ENCODE peak calls at places on chromosome X, in seven cellular contexts. I is A549, E is HCT116, H is GM12878, L is SK-N-SH, D is HepG2, F is endothelial cell of umbilical vein. G is an unnamed sample.

GRCh38 chrX:107686792-107687191 is 58.5 kb downstream of the PRPS1 start:
- DNase-seq in I (no peak), H (no peak), F (peak), D (no peak), L (no peak), E (no peak), G (peak)

GRCh38 chrX:56564921-56565861 is 1.8 kb downstream of the UBQLN2 start:
- DNase-seq in H (no peak), L (peak), E (no peak), F (no peak), D (peak), I (no peak), G (no peak)

GRCh38 chrX:65516756-65517155 is 17.8 kb downstream of the LAS1L start:
- DNase-seq in H (no peak), F (no peak), E (no peak), D (no peak), L (no peak), I (no peak), G (no peak)

GRCh38 chrX:42603016-42603415 is 174.9 kb downstream of the PPP1R2C start:
- DNase-seq in D (no peak), H (no peak), I (no peak), E (no peak), L (no peak), F (no peak), G (no peak)

GRCh38 chrX:41737065-41737464 is 13.1 kb downstream of the GPR82 start:
- DNase-seq in I (no peak), F (no peak), L (no peak), E (no peak), D (no peak), H (no peak), G (peak)

GRCh38 chrX:96379951-96380350 is 304.7 kb upstream of the DIAPH2 start:
- DNase-seq in D (no peak), F (peak), I (no peak), L (no peak), H (no peak), E (no peak), G (no peak)

GRCh38 chrX:3548743-3549441 is 164.6 kb downstream of the PRKX start:
- DNase-seq in F (peak), L (peak), E (peak), H (no peak), D (peak), I (peak), G (peak)

GRCh38 chrX:15973299-15973698 is 118.7 kb upstream of the AP1S2 start:
- DNase-seq in H (peak), I (peak), L (peak), E (peak), D (peak), F (peak), G (peak)

GRCh38 chrX:114800719-114801118 is 216.7 kb downstream of the IL13RA2 start:
- DNase-seq in D (peak), E (peak), H (no peak), L (no peak), F (no peak), I (no peak), G (peak)

GRCh38 chrX:85309717-85310116 is 65.9 kb downstream of the ZNF711 start:
- DNase-seq in F (no peak), L (no peak), E (peak), D (no peak), H (no peak), I (no peak), G (peak)

GRCh38 chrX:80550722-80551121 is 130.5 kb downstream of the TENT5D start:
- DNase-seq in D (peak), I (no peak), F (no peak), L (no peak), H (no peak), E (no peak), G (peak)

GRCh38 chrX:37509349-37509748 is 62.1 kb upstream of the LANCL3 start:
- DNase-seq in L (no peak), H (no peak), I (no peak), D (no peak), E (no peak), F (peak), G (peak)

GRCh38 chrX:14362731-14363130 is 166.6 kb upstream of the GLRA2 start:
- DNase-seq in L (no peak), D (no peak), H (no peak), I (no peak), F (no peak), E (no peak), G (no peak)

GRCh38 chrX:18410038-18410437 is 15.4 kb upstream of the CDKL5 start:
- DNase-seq in F (peak), I (peak), H (no peak), E (peak), L (peak), D (no peak), G (peak)

GRCh38 chrX:7139202-7140081 is 8.1 kb upstream of the STS start:
- DNase-seq in D (no peak), I (no peak), L (no peak), E (no peak), H (no peak), F (no peak), G (no peak)

GRCh38 chrX:80216086-80216485 is 201.5 kb downstream of the TBX22 start:
- DNase-seq in I (peak), D (no peak), L (no peak), H (no peak), E (no peak), F (no peak), G (peak)

GRCh38 chrX:69503835-69504625 is at the start of gene NALF2:
- DNase-seq in H (no peak), L (peak), E (peak), I (peak), D (peak), F (peak), G (peak)

GRCh38 chrX:5730561-5730960 is 498.1 kb downstream of the NLGN4X start:
- DNase-seq in H (no peak), I (no peak), E (no peak), F (no peak), D (no peak), L (no peak), G (no peak)

GRCh38 chrX:88170528-88170927 is 576.5 kb upstream of the CPXCR1 start:
- DNase-seq in H (no peak), F (no peak), E (no peak), I (peak), D (peak), L (no peak), G (no peak)

GRCh38 chrX:140317462-140317861 is 187.4 kb downstream of the SOX3 start:
- DNase-seq in F (no peak), L (no peak), E (no peak), D (no peak), H (no peak), I (no peak), G (no peak)

GRCh38 chrX:14927391-14927790 is 54.2 kb downstream of the MOSPD2 start:
- DNase-seq in I (no peak), H (no peak), L (no peak), F (no peak), D (no peak), E (no peak), G (no peak)

GRCh38 chrX:5080812-5081211 is 1147.9 kb downstream of the NLGN4X start:
- DNase-seq in E (no peak), L (no peak), I (no peak), H (no peak), D (no peak), F (no peak), G (no peak)

GRCh38 chrX:1262369-1262768 is 6.2 kb upstream of the CSF2RA start:
- DNase-seq in I (no peak), E (no peak), L (no peak), H (no peak), F (no peak), D (no peak), G (no peak)

GRCh38 chrX:17744896-17745523 is 7.7 kb downstream of the SCML1 start:
- DNase-seq in L (no peak), E (no peak), I (no peak), D (peak), H (no peak), F (peak), G (peak)

GRCh38 chrX:71198066-71198465 is 25.0 kb upstream of the GJB1 start:
- DNase-seq in F (no peak), D (no peak), H (peak), L (no peak), I (no peak), E (no peak), G (peak)

GRCh38 chrX:1386338-1387127 is 5.4 kb downstream of the SLC25A6 start:
- DNase-seq in E (no peak), H (no peak), I (no peak), L (peak), F (no peak), D (no peak), G (no peak)

GRCh38 chrX:111869639-111870034 is 6.3 kb upstream of the TRPC5OS start:
- DNase-seq in I (peak), F (peak), E (peak), D (no peak), H (peak), L (peak), G (peak)

GRCh38 chrX:40685352-40685918 is 38.1 kb upstream of the CXorf38 start:
- DNase-seq in L (no peak), H (no peak), D (no peak), I (no peak), E (no peak), F (no peak), G (no peak)

GRCh38 chrX:64204252-64204651 is 1.3 kb downstream of the AMER1 start:
- DNase-seq in L (peak), H (no peak), D (peak), E (no peak), F (no peak), I (no peak), G (no peak)
- H3K4me3 ChIP-seq in L (peak), H (peak), D (peak), E (peak), F (peak), I (peak), G (peak)

DNA sequence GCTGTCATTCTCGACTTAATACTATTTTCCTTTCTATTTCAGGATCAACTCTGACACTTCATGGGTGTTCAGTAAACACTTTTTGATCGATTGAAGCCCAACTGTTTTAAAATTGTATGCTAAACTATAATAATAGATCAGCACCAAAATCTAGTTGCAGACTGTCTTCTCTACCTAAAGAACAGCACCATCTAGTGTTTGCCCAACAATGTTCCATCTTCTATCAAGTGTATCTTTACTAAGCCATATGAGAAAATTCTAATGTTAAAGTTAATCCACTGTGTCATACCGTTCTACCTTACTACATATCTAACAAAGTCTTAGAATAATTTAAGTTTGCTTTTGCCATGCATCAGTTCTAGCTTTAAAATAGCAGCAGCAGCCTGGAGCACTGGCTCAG is 113.0 kb upstream of the PRDX4 start:
- DNase-seq in F (peak), E (peak), L (peak), D (peak), H (no peak), I (peak), G (peak)
- TF ChIP-seq MAX in F (no peak), E (no peak), L (no peak), D (no peak), H (no peak), I (no peak), G (no peak)

GRCh38 chrX:145817299-145817665 is 347 bp upstream of the SLITRK2 start:
- DNase-seq in I (no peak), L (no peak), H (no peak), D (no peak), F (no peak), E (no peak), G (no peak)

GRCh38 chrX:145818522-145819075 is 970 bp downstream of the SLITRK2 start:
- DNase-seq in I (no peak), E (no peak), D (no peak), F (no peak), H (no peak), L (no peak), G (no peak)

GRCh38 chrX:145813081-145813480 is 4.5 kb upstream of the SLITRK2 start:
- DNase-seq in E (no peak), F (no peak), I (no peak), L (no peak), H (no peak), D (no peak), G (no peak)

GRCh38 chrX:145817666-145818521 is at the start of gene SLITRK2:
- DNase-seq in E (no peak), F (no peak), L (no peak), I (no peak), H (no peak), D (no peak), G (no peak)

GRCh38 chrX:145816607-145817298 is 876 bp upstream of the SLITRK2 start:
- DNase-seq in F (no peak), I (no peak), D (no peak), E (no peak), H (no peak), L (no peak), G (no peak)
- H3K4me3 ChIP-seq in F (no peak), I (no peak), D (no peak), E (no peak), H (no peak), L (no peak), G (no peak)

DNA sequence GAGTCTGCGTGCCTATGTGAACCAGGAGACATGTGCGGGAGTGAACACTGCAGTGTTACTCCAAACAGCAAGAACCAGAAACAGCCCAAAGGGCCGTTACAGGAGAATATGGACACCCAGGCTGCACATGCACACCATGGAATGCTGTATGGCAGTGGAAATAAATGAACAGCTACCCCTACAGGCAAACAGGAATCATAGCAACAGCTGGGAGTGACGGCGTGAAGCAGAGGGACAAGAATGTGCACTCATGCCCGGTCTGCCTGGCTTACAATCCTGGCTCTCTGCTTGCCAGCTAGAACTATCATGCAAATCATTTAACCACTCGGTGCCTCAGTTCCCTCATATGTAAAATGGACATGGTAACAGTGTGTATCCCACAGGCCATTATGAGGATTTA is 16.6 kb downstream of the GPKOW start:
- DNase-seq in F (peak), I (peak), E (no peak), D (peak), L (peak), H (no peak), G (peak)
- TF ChIP-seq MAX in F (no peak), I (no peak), E (no peak), D (no peak), L (no peak), H (no peak), G (no peak)

GRCh38 chrX:55142206-55142918 is 53.5 kb downstream of the PAGE2 start:
- DNase-seq in I (no peak), L (no peak), F (no peak), H (no peak), D (peak), E (no peak), G (no peak)
- H3K4me3 ChIP-seq in I (no peak), L (no peak), F (no peak), H (no peak), D (peak), E (no peak), G (no peak)

GRCh38 chrX:32592786-32593185 is 618.6 kb downstream of the DMD start:
- DNase-seq in E (no peak), D (no peak), L (no peak), F (no peak), I (no peak), H (no peak), G (no peak)

GRCh38 chrX:32591589-32591988 is 619.8 kb downstream of the DMD start:
- DNase-seq in F (no peak), L (no peak), I (no peak), D (no peak), E (no peak), H (no peak), G (no peak)
- TF ChIP-seq MAX in F (no peak), L (no peak), I (no peak), D (no peak), E (no peak), H (no peak), G (no peak)

GRCh38 chrX:136766785-136767103 is 14.0 kb downstream of the ARHGEF6 start:
- DNase-seq in F (no peak), L (no peak), D (no peak), E (no peak), H (no peak), I (no peak), G (no peak)
- H3K4me3 ChIP-seq in F (peak), L (peak), D (peak), E (peak), H (peak), I (peak), G (no peak)

GRCh38 chrX:77444075-77444474 is 3.1 kb upstream of the FGF16 start:
- DNase-seq in I (no peak), F (peak), L (no peak), H (no peak), E (no peak), D (no peak), G (no peak)
- TF ChIP-seq MAX in I (no peak), F (no peak), L (no peak), H (no peak), E (no peak), D (no peak), G (no peak)